ENCODE peak calls at places on chromosomes 1 and 21, in eight cellular contexts. O is breast epithelium, V is fibroblast of pulmonary artery, K is IMR-90, Q is psoas muscle, X is endothelial cell of umbilical vein, H is esophagus squamous epithelium, I is uterus. T is an unnamed sample.

GRCh38 chr1:184882649-184883303 is 91.5 kb downstream of the NIBAN1 start:
- DNase-seq in O (no peak), V (peak; percentile 51), K (no peak), Q (no peak), X (no peak), H (no peak), I (peak; percentile 54), T (no peak)

GRCh38 chr1:38641661-38642060 is 217.9 kb downstream of the RRAGC start:
- DNase-seq in O (no peak), V (no peak), K (no peak), Q (no peak), X (no peak), H (no peak), I (no peak), T (no peak)

GRCh38 chr1:206952182-206952581 is 5.9 kb upstream of the PIGR start:
- DNase-seq in O (no peak), V (no peak), K (no peak), Q (no peak), X (no peak), H (no peak), I (no peak), T (no peak)

GRCh38 chr1:12052008-12052573 is 11.0 kb upstream of the TNFRSF8 start:
- DNase-seq in O (no peak), V (peak; percentile 61), K (peak; percentile 83), Q (peak; percentile 86), X (no peak), H (no peak), I (peak; percentile 84), T (no peak)

GRCh38 chr1:109750920-109751319 is 10.1 kb upstream of the GSTM3 start:
- DNase-seq in O (no peak), V (no peak), K (no peak), Q (no peak), X (no peak), H (no peak), I (no peak), T (no peak)

GRCh38 chr1:221435510-221435909 is 306.4 kb downstream of the DUSP10 start:
- DNase-seq in O (no peak), V (peak; percentile 83), K (peak; percentile 83), Q (no peak), X (peak; percentile 75), H (no peak), I (no peak), T (no peak)

GRCh38 chr1:24091971-24092482 is 19.9 kb downstream of the MYOM3 start:
- DNase-seq in O (no peak), V (no peak), K (no peak), Q (no peak), X (no peak), H (no peak), I (no peak), T (no peak)

GRCh38 chr1:17485280-17485679 is 45.8 kb upstream of the RCC2 start:
- DNase-seq in O (no peak), V (peak; percentile 41), K (peak; percentile 10), Q (no peak), X (no peak), H (no peak), I (no peak), T (no peak)

GRCh38 chr1:68010094-68010493 is 40.3 kb downstream of the DIRAS3 start:
- DNase-seq in O (no peak), V (peak; percentile 50), K (peak; percentile 47), Q (no peak), X (peak; percentile 49), H (no peak), I (no peak), T (no peak)

GRCh38 chr1:236016782-236017400 is 48.0 kb downstream of the NID1 start:
- DNase-seq in O (no peak), V (no peak), K (peak; percentile 52), Q (no peak), X (no peak), H (no peak), I (peak; percentile 18), T (peak; percentile 15)

GRCh38 chr1:32539584-32540571 is 651 bp downstream of the ZBTB8A start:
- DNase-seq in O (no peak), V (peak; percentile 35), K (peak; percentile 54), Q (peak; percentile 56), X (peak; percentile 58), H (no peak), I (peak; percentile 45), T (no peak)

GRCh38 chr1:91803133-91803532 is 82.8 kb downstream of the TGFBR3 start:
- DNase-seq in O (no peak), V (no peak), K (no peak), Q (peak; percentile 76), X (no peak), H (no peak), I (no peak), T (no peak)

GRCh38 chr21:25373126-25374082 is 233.9 kb downstream of the MRPL39 start:
- DNase-seq in O (no peak), V (no peak), K (no peak), Q (no peak), X (no peak), H (no peak), I (no peak), T (no peak)

GRCh38 chr1:60956520-60956919 is 125.8 kb upstream of the NFIA start:
- DNase-seq in O (no peak), V (no peak), K (no peak), Q (no peak), X (no peak), H (no peak), I (no peak), T (no peak)

GRCh38 chr1:60949154-60949825 is 133.1 kb upstream of the NFIA start:
- DNase-seq in O (no peak), V (no peak), K (no peak), Q (no peak), X (peak; percentile 81), H (no peak), I (no peak), T (no peak)

GRCh38 chr1:60949826-60950197 is 132.5 kb upstream of the NFIA start:
- DNase-seq in O (no peak), V (no peak), K (no peak), Q (no peak), X (no peak), H (no peak), I (no peak), T (no peak)

GRCh38 chr1:60950431-60951068 is 131.8 kb upstream of the NFIA start:
- DNase-seq in O (no peak), V (no peak), K (no peak), Q (peak; percentile 53), X (no peak), H (no peak), I (no peak), T (no peak)

GRCh38 chr1:60952566-60953215 is 129.7 kb upstream of the NFIA start:
- DNase-seq in O (no peak), V (no peak), K (no peak), Q (no peak), X (no peak), H (no peak), I (no peak), T (no peak)
- H3K4me3 ChIP-seq in O (no peak overlapping the region), V (no peak overlapping the region), K (no peak overlapping the region), Q (no peak overlapping the region), X (no peak overlapping the region), H (no peak overlapping the region), I (no peak overlapping the region), T (no peak overlapping the region)

GRCh38 chr1:53385276-53385932 is 57.5 kb upstream of the LRP8 start:
- DNase-seq in O (no peak), V (no peak), K (no peak), Q (peak; percentile 27), X (no peak), H (no peak), I (no peak), T (no peak)

GRCh38 chr1:53381790-53382401 is 54.0 kb upstream of the LRP8 start:
- DNase-seq in O (no peak), V (peak; percentile 21), K (peak; percentile 77), Q (no peak), X (peak; percentile 7), H (no peak), I (no peak), T (no peak)

GRCh38 chr1:53383471-53383870 is 55.6 kb upstream of the LRP8 start:
- DNase-seq in O (no peak), V (no peak), K (no peak), Q (peak; percentile 32), X (no peak), H (no peak), I (no peak), T (no peak)

GRCh38 chr1:53388963-53389362 is 61.1 kb upstream of the LRP8 start:
- DNase-seq in O (no peak), V (no peak), K (no peak), Q (peak; percentile 24), X (no peak), H (no peak), I (no peak), T (no peak)

DNA sequence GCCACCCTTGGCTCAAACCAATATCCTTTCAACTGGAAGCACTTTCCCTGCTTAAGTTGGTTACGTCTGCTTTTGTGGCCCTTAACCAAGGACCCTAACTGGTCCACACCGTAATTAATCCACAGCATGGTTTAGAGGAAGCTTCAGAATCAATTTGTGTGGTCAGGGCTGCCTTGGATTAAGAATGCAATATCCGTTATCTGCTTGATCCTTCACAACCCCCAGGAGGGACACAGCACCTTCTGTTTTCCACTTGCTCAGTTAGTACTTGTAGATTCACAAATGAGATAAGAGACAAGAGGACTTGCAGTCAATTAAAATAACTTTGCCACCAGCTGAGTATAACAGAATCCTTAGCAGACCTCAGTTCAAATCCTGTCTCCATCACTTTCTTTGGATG is 56.9 kb upstream of the LRP8 start:
- DNase-seq in O (no peak), V (no peak), K (no peak), Q (no peak), X (no peak), H (no peak), I (no peak), T (no peak)
- H3K4me3 ChIP-seq in O (no peak overlapping the region), V (no peak overlapping the region), K (no peak overlapping the region), Q (no peak overlapping the region), X (no peak overlapping the region), H (no peak overlapping the region), I (no peak overlapping the region), T (no peak overlapping the region)

GRCh38 chr1:203166192-203166940 is 9.3 kb downstream of the MYBPH start:
- DNase-seq in O (no peak), V (no peak), K (no peak), Q (no peak), X (no peak), H (no peak), I (no peak), T (no peak)

GRCh38 chr1:203165101-203165799 is 10.4 kb downstream of the MYBPH start:
- DNase-seq in O (no peak), V (no peak), K (no peak), Q (no peak), X (no peak), H (no peak), I (no peak), T (no peak)

GRCh38 chr1:203167026-203167912 is 8.4 kb downstream of the MYBPH start:
- DNase-seq in O (no peak), V (no peak), K (no peak), Q (no peak), X (no peak), H (no peak), I (no peak), T (no peak)

GRCh38 chr1:203163891-203164635 is 11.6 kb downstream of the MYBPH start:
- DNase-seq in O (no peak), V (no peak), K (no peak), Q (peak; percentile 19), X (no peak), H (no peak), I (no peak), T (no peak)

GRCh38 chr1:203165800-203166161 is 9.8 kb downstream of the MYBPH start:
- DNase-seq in O (no peak), V (no peak), K (no peak), Q (no peak), X (no peak), H (no peak), I (no peak), T (no peak)
- H3K4me3 ChIP-seq in O (no peak overlapping the region), V (no peak overlapping the region), K (no peak overlapping the region), Q (no peak overlapping the region), X (no peak overlapping the region), H (no peak overlapping the region), I (no peak overlapping the region), T (no peak overlapping the region)

GRCh38 chr1:42784946-42785693 is at the start of gene TMEM269:
- DNase-seq in O (no peak), V (no peak), K (no peak), Q (no peak), X (peak; percentile 38), H (no peak), I (no peak), T (peak; percentile 56)
- H3K4me3 ChIP-seq in O (peak within 1 kb of the TSS; percentile 52), V (peak within 1 kb of the TSS; percentile 48), K (peak within 1 kb of the TSS; percentile 38), Q (peak within 1 kb of the TSS; percentile 61), X (peak within 1 kb of the TSS; percentile 37), H (peak within 1 kb of the TSS; percentile 44), I (peak within 1 kb of the TSS; percentile 35), T (peak within 1 kb of the TSS; percentile 61)

T was measured in CD8-positive, alpha-beta T cell.